ENCODE peak calls at places on chromosomes 3 and 15, in seven cellular contexts. P is iris pigment epithelial cell, S is HTR-8/SVneo, H is progenitor cell of endocrine pancreas, M is M059J, T is anterior cingulate cortex, B is SW 1271. N is an unnamed sample.

GRCh38 chr3:90091557-90091956 is 984.1 kb downstream of the EPHA3 start:
- DNase-seq in P (peak; percentile 22), S (peak; percentile 14), H (no peak), M (no peak), T (no peak), B (peak; percentile 2), N (no peak)

GRCh38 chr3:65811050-65811766 is 227.5 kb downstream of the MAGI1 start:
- DNase-seq in P (peak; percentile 58), S (no peak), H (no peak), M (peak; percentile 22), T (peak; percentile 53), B (no peak), N (no peak)

GRCh38 chr3:194336601-194337355 is 14.3 kb downstream of the CPN2 start:
- DNase-seq in P (no peak), S (no peak), H (no peak), M (no peak), T (no peak), B (no peak), N (no peak)

GRCh38 chr15:69074011-69074842 is 59.7 kb downstream of the NOX5 start:
- DNase-seq in P (peak; percentile 77), S (peak; percentile 77), H (peak; percentile 34), M (peak; percentile 72), T (no peak), B (peak; percentile 63), N (peak; percentile 79)

GRCh38 chr3:57822686-57823085 is 66.6 kb downstream of the SLMAP start:
- DNase-seq in P (no peak), S (no peak), H (no peak), M (no peak), T (no peak), B (no peak), N (no peak)

GRCh38 chr3:141288331-141288990 is 56.8 kb downstream of the PXYLP1 start:
- DNase-seq in P (no peak), S (no peak), H (no peak), M (no peak), T (no peak), B (no peak), N (no peak)

GRCh38 chr3:32421185-32421584 is 29.5 kb downstream of the CMTM7 start:
- DNase-seq in P (no peak), S (no peak), H (no peak), M (no peak), T (no peak), B (no peak), N (no peak)

GRCh38 chr3:27312044-27312668 is 57.0 kb downstream of the NEK10 start:
- DNase-seq in P (peak; percentile 76), S (peak; percentile 59), H (no peak), M (peak; percentile 82), T (no peak), B (peak; percentile 91), N (peak; percentile 62)

GRCh38 chr3:37484884-37485559 is 310.6 kb upstream of the LRRFIP2 start:
- DNase-seq in P (no peak), S (no peak), H (no peak), M (no peak), T (no peak), B (no peak), N (no peak)

GRCh38 chr15:91478717-91479191 is 374.8 kb upstream of the SLCO3A1 start:
- DNase-seq in P (no peak), S (no peak), H (no peak), M (no peak), T (no peak), B (no peak), N (no peak)

GRCh38 chr15:80991446-80991845 is 1.8 kb upstream of the MESD start:
- DNase-seq in P (peak; percentile 55), S (no peak), H (no peak), M (no peak), T (peak; percentile 44), B (no peak), N (no peak)

GRCh38 chr15:55868707-55869106 is 124.7 kb downstream of the NEDD4 start:
- DNase-seq in P (peak; percentile 42), S (no peak), H (no peak), M (peak; percentile 29), T (no peak), B (peak; percentile 16), N (no peak)

GRCh38 chr15:25793354-25794050 is 69.6 kb downstream of the ATP10A start:
- DNase-seq in P (no peak), S (no peak), H (no peak), M (no peak), T (no peak), B (no peak), N (no peak)

GRCh38 chr3:16460273-16460672 is 53.2 kb downstream of the RFTN1 start:
- DNase-seq in P (no peak), S (no peak), H (no peak), M (no peak), T (no peak), B (no peak), N (no peak)

GRCh38 chr3:107251819-107252218 is 125.4 kb upstream of the CCDC54 start:
- DNase-seq in P (no peak), S (no peak), H (no peak), M (no peak), T (peak; percentile 30), B (no peak), N (no peak)

GRCh38 chr3:152797751-152798432 is 37.0 kb upstream of the P2RY1 start:
- DNase-seq in P (no peak), S (no peak), H (no peak), M (no peak), T (no peak), B (no peak), N (no peak)

GRCh38 chr3:127775398-127776109 is 46.8 kb downstream of the MGLL start:
- DNase-seq in P (peak; percentile 71), S (peak; percentile 21), H (no peak), M (peak; percentile 57), T (no peak), B (no peak), N (no peak)

GRCh38 chr15:77185242-77185785 is 114.4 kb upstream of the TSPAN3 start:
- DNase-seq in P (peak; percentile 47), S (no peak), H (no peak), M (no peak), T (no peak), B (no peak), N (no peak)

GRCh38 chr3:66038726-66039589 is at the start of gene MAGI1:
- DNase-seq in P (peak; percentile 96), S (peak; percentile 87), H (peak; percentile 85), M (peak; percentile 86), T (peak; percentile 91), B (peak; percentile 85), N (peak; percentile 93)

GRCh38 chr3:126113238-126113555 is 29.3 kb upstream of the SLC41A3 start:
- DNase-seq in P (no peak), S (no peak), H (no peak), M (no peak), T (no peak), B (no peak), N (no peak)

GRCh38 chr3:180913582-180914404 is 1.3 kb downstream of the FXR1 start:
- DNase-seq in P (peak; percentile 43), S (no peak), H (no peak), M (no peak), T (no peak), B (no peak), N (no peak)

GRCh38 chr3:194928831-194929594 is 243.3 kb downstream of the FAM43A start:
- DNase-seq in P (no peak), S (no peak), H (no peak), M (peak; percentile 13), T (no peak), B (no peak), N (no peak)

GRCh38 chr3:75332784-75333183 is 331.3 kb upstream of the FRG2C start:
- DNase-seq in P (no peak), S (no peak), H (no peak), M (no peak), T (no peak), B (no peak), N (no peak)

GRCh38 chr3:176789281-176789705 is 408.0 kb downstream of the TBL1XR1 start:
- DNase-seq in P (peak; percentile 23), S (no peak), H (no peak), M (peak; percentile 51), T (no peak), B (no peak), N (no peak)